ENCODE peak calls at places on chromosome X, in six cellular contexts. N, U, Y, E, F and H are unnamed samples.

GRCh38 chrX:47232803-47233332 is at the start of gene USP11:
- DNase-seq in Y (peak), F (no peak), U (peak), E (no peak), N (peak), H (peak)

GRCh38 chrX:154717824-154718223 is 33.1 kb downstream of the GAB3 start:
- DNase-seq in N (no peak), F (peak), U (no peak), Y (no peak), E (no peak), H (no peak)

GRCh38 chrX:331145-331771 is 12.7 kb upstream of the GTPBP6 start:
- DNase-seq in U (peak), F (no peak), Y (no peak), N (no peak), E (no peak), H (no peak)

GRCh38 chrX:112190646-112191045 is 108.1 kb upstream of the TRPC5 start:
- DNase-seq in Y (no peak), E (no peak), F (no peak), N (no peak), U (no peak), H (no peak)

GRCh38 chrX:9312922-9313867 is 151.7 kb upstream of the TBL1X start:
- DNase-seq in N (peak), Y (no peak), E (no peak), U (peak), F (peak), H (no peak)

GRCh38 chrX:314781-315595 is 3.6 kb downstream of the GTPBP6 start:
- DNase-seq in E (no peak), U (peak), N (no peak), F (no peak), Y (no peak), H (no peak)

GRCh38 chrX:40104649-40105015 is 6.9 kb upstream of the BCOR start:
- DNase-seq in Y (peak), U (peak), E (no peak), F (no peak), N (no peak), H (no peak)

GRCh38 chrX:884091-884490 is 253.5 kb downstream of the SHOX start:
- DNase-seq in U (no peak), N (no peak), F (no peak), E (no peak), Y (no peak), H (no peak)

GRCh38 chrX:135484636-135485289 is 35.7 kb upstream of the INTS6L start:
- DNase-seq in N (no peak), F (no peak), U (no peak), E (no peak), Y (no peak), H (no peak)

GRCh38 chrX:15522464-15522863 is 21.9 kb downstream of the BMX start:
- DNase-seq in E (no peak), F (no peak), U (no peak), Y (no peak), N (no peak), H (no peak)

GRCh38 chrX:114267127-114267526 is 316.8 kb upstream of the HTR2C start:
- DNase-seq in F (no peak), E (no peak), Y (no peak), N (no peak), U (no peak), H (no peak)

GRCh38 chrX:132568291-132568690 is 79.5 kb upstream of the MBNL3 start:
- DNase-seq in E (no peak), Y (no peak), U (no peak), F (no peak), N (no peak), H (no peak)

GRCh38 chrX:13179100-13179499 is 134.7 kb upstream of the FAM9C start:
- DNase-seq in F (no peak), N (no peak), U (no peak), Y (no peak), E (peak), H (no peak)

GRCh38 chrX:129777218-129777768 is 2.5 kb upstream of the SASH3 start:
- DNase-seq in F (peak), E (no peak), U (peak), N (peak), Y (no peak), H (no peak)

GRCh38 chrX:31012509-31013025 is 59.3 kb downstream of the FTHL17 start:
- DNase-seq in Y (no peak), F (no peak), N (no peak), U (no peak), E (no peak), H (no peak)

GRCh38 chrX:97446298-97446882 is 562.7 kb downstream of the RPA4 start:
- DNase-seq in Y (no peak), E (no peak), F (no peak), U (no peak), N (no peak), H (no peak)

GRCh38 chrX:94058728-94059382 is 384.8 kb downstream of the FAM133A start:
- DNase-seq in E (no peak), Y (peak), F (no peak), N (no peak), U (no peak), H (no peak)

GRCh38 chrX:23819385-23820234 is 36.6 kb downstream of the SAT1 start:
- DNase-seq in Y (no peak), U (no peak), E (no peak), N (no peak), F (no peak), H (no peak)

GRCh38 chrX:122504026-122504425 is 680.1 kb upstream of the GRIA3 start:
- DNase-seq in E (no peak), F (no peak), N (no peak), U (no peak), Y (no peak), H (no peak)

GRCh38 chrX:108018659-108019381 is 26.0 kb upstream of the VSIG1 start:
- DNase-seq in F (peak), E (no peak), U (no peak), N (no peak), Y (no peak), H (no peak)

GRCh38 chrX:75107863-75108509 is 48.1 kb downstream of the ABCB7 start:
- DNase-seq in N (no peak), Y (no peak), U (no peak), F (no peak), E (no peak), H (no peak)

GRCh38 chrX:150269613-150270254 is 93.4 kb upstream of the MAMLD1 start:
- DNase-seq in F (no peak), N (no peak), E (no peak), Y (no peak), U (no peak), H (no peak)

GRCh38 chrX:114152130-114152529 is 431.8 kb upstream of the HTR2C start:
- DNase-seq in U (no peak), N (no peak), Y (no peak), E (no peak), F (no peak), H (no peak)

GRCh38 chrX:13419276-13419675 is 99.4 kb upstream of the ATXN3L start:
- DNase-seq in E (no peak), F (no peak), U (no peak), Y (no peak), N (no peak), H (no peak)

GRCh38 chrX:22969416-22969815 is 30.3 kb upstream of the DDX53 start:
- DNase-seq in F (no peak), N (no peak), Y (no peak), E (no peak), U (no peak), H (no peak)

GRCh38 chrX:10569946-10570345 is 50.4 kb downstream of the MID1 start:
- DNase-seq in N (no peak), E (no peak), U (no peak), Y (no peak), F (no peak), H (peak)

GRCh38 chrX:43500240-43500639 is 155.9 kb upstream of the MAOA start:
- DNase-seq in N (no peak), U (no peak), F (no peak), E (no peak), Y (no peak), H (no peak)

GRCh38 chrX:153672531-153673397 is 849 bp downstream of the PNCK start:
- DNase-seq in U (no peak), Y (no peak), E (no peak), F (no peak), N (no peak), H (no peak)

GRCh38 chrX:115408736-115409390 is 119.3 kb downstream of the LUZP4 start:
- DNase-seq in E (no peak), U (no peak), N (no peak), Y (no peak), F (no peak), H (no peak)

GRCh38 chrX:21975827-21976226 is 35.3 kb downstream of the SMS start:
- DNase-seq in E (no peak), N (no peak), U (no peak), Y (no peak), F (no peak), H (no peak)

GRCh38 chrX:152806035-152806434 is 24.5 kb downstream of the CETN2 start:
- DNase-seq in E (no peak), U (no peak), F (no peak), N (no peak), Y (no peak), H (no peak)

GRCh38 chrX:153878969-153879653 is 6.9 kb downstream of the L1CAM start:
- DNase-seq in E (no peak), Y (no peak), F (no peak), N (no peak), U (no peak), H (no peak)

GRCh38 chrX:9337056-9337455 is 127.8 kb upstream of the TBL1X start:
- DNase-seq in F (no peak), U (no peak), N (no peak), E (no peak), Y (no peak), H (peak)

GRCh38 chrX:155314260-155314659 is 20.2 kb downstream of the CLIC2 start:
- DNase-seq in N (no peak), E (no peak), U (no peak), F (no peak), Y (no peak), H (no peak)

GRCh38 chrX:30702736-30703135 is 49.5 kb downstream of the GK start:
- DNase-seq in N (no peak), Y (no peak), E (peak), F (no peak), U (no peak), H (no peak)